ENCODE peak calls at places on chromosomes 11 and 22, in five cellular contexts. One of them, this sample, is unnamed.

GRCh38 chr11:126194121-126194543 is 17.3 kb downstream of the RPUSD4 start:
- DNase-seq in H9: no peak
- DNase-seq in stromal cell of bone marrow: no peak
- DNase-seq in GM18507: no peak
- DNase-seq in GOT3: no peak
- DNase-seq in this sample: no peak

GRCh38 chr11:77046060-77046501 is 11.9 kb downstream of the B3GNT6 start:
- DNase-seq in H9: peak
- DNase-seq in GM18507: peak
- DNase-seq in GOT3: no peak
- DNase-seq in stromal cell of bone marrow: no peak
- DNase-seq in this sample: no peak

GRCh38 chr11:134802116-134802515 is 390.1 kb upstream of the B3GAT1 start:
- DNase-seq in GOT3: no peak
- DNase-seq in stromal cell of bone marrow: no peak
- DNase-seq in H9: no peak
- DNase-seq in GM18507: no peak
- DNase-seq in this sample: no peak

GRCh38 chr11:61732705-61733104 is 19.7 kb upstream of the MYRF start:
- DNase-seq in H9: no peak
- DNase-seq in stromal cell of bone marrow: peak
- DNase-seq in GOT3: no peak
- DNase-seq in GM18507: no peak
- DNase-seq in this sample: no peak

GRCh38 chr11:63243533-63243932 is at the start of gene SLC22A25:
- DNase-seq in stromal cell of bone marrow: no peak
- DNase-seq in H9: no peak
- DNase-seq in GOT3: no peak
- DNase-seq in GM18507: no peak
- DNase-seq in this sample: no peak

GRCh38 chr11:125489166-125489565 is 6.9 kb downstream of the FEZ1 start:
- DNase-seq in GM18507: no peak
- DNase-seq in stromal cell of bone marrow: no peak
- DNase-seq in GOT3: no peak
- DNase-seq in H9: no peak
- DNase-seq in this sample: no peak

GRCh38 chr11:66314561-66315497 is 2.0 kb downstream of the CD248 start:
- DNase-seq in stromal cell of bone marrow: no peak
- DNase-seq in GM18507: no peak
- DNase-seq in GOT3: no peak
- DNase-seq in H9: no peak
- DNase-seq in this sample: no peak

GRCh38 chr11:45724145-45724544 is 58.7 kb upstream of the CHST1 start:
- DNase-seq in GOT3: no peak
- DNase-seq in H9: peak
- DNase-seq in GM18507: no peak
- DNase-seq in stromal cell of bone marrow: no peak
- DNase-seq in this sample: no peak

GRCh38 chr11:28976801-28977145 is 868.6 kb downstream of the METTL15 start:
- DNase-seq in GM18507: no peak
- DNase-seq in GOT3: no peak
- DNase-seq in H9: no peak
- DNase-seq in stromal cell of bone marrow: no peak
- DNase-seq in this sample: no peak

GRCh38 chr11:127023991-127024390 is 23.4 kb upstream of the KIRREL3 start:
- DNase-seq in stromal cell of bone marrow: no peak
- DNase-seq in GM18507: no peak
- DNase-seq in H9: no peak
- DNase-seq in GOT3: no peak
- DNase-seq in this sample: no peak

GRCh38 chr11:69646493-69647201 is 5.7 kb downstream of the CCND1 start:
- DNase-seq in stromal cell of bone marrow: no peak
- DNase-seq in H9: peak
- DNase-seq in GOT3: no peak
- DNase-seq in GM18507: no peak
- DNase-seq in this sample: no peak

GRCh38 chr22:22927888-22928665 is 40.5 kb downstream of the IGLL5 start:
- DNase-seq in stromal cell of bone marrow: no peak
- DNase-seq in H9: no peak
- DNase-seq in GOT3: no peak
- DNase-seq in GM18507: no peak
- DNase-seq in this sample: no peak

GRCh38 chr11:111819161-111820058 is 52.0 kb downstream of the ALG9 start:
- DNase-seq in H9: no peak
- DNase-seq in GM18507: no peak
- DNase-seq in stromal cell of bone marrow: peak
- DNase-seq in GOT3: no peak
- DNase-seq in this sample: peak

GRCh38 chr11:59501931-59502330 is 1.4 kb upstream of the OR4D11 start:
- DNase-seq in H9: no peak
- DNase-seq in GOT3: no peak
- DNase-seq in stromal cell of bone marrow: no peak
- DNase-seq in GM18507: no peak
- DNase-seq in this sample: no peak

GRCh38 chr11:44972746-44973435 is 22.2 kb upstream of the TP53I11 start:
- DNase-seq in GOT3: no peak
- DNase-seq in H9: no peak
- DNase-seq in GM18507: no peak
- DNase-seq in stromal cell of bone marrow: no peak
- DNase-seq in this sample: no peak

GRCh38 chr11:12531020-12531419 is 143.2 kb upstream of the TEAD1 start:
- DNase-seq in GOT3: no peak
- DNase-seq in H9: no peak
- DNase-seq in stromal cell of bone marrow: no peak
- DNase-seq in GM18507: no peak
- DNase-seq in this sample: no peak

GRCh38 chr11:114154271-114155047 is 94.9 kb downstream of the ZBTB16 start:
- DNase-seq in GM18507: no peak
- DNase-seq in GOT3: no peak
- DNase-seq in stromal cell of bone marrow: no peak
- DNase-seq in H9: no peak
- DNase-seq in this sample: no peak

GRCh38 chr11:121091492-121092179 is 9.4 kb upstream of the TECTA start:
- DNase-seq in stromal cell of bone marrow: no peak
- DNase-seq in GOT3: no peak
- DNase-seq in GM18507: no peak
- DNase-seq in H9: no peak
- DNase-seq in this sample: no peak

GRCh38 chr11:46900091-46900746 is 18.1 kb downstream of the LRP4 start:
- DNase-seq in stromal cell of bone marrow: no peak
- DNase-seq in GOT3: no peak
- DNase-seq in GM18507: no peak
- DNase-seq in H9: no peak
- DNase-seq in this sample: no peak

GRCh38 chr11:46333129-46333947 is 13.9 kb upstream of the DGKZ start:
- DNase-seq in stromal cell of bone marrow: no peak
- DNase-seq in GM18507: no peak
- DNase-seq in H9: peak
- DNase-seq in GOT3: no peak
- DNase-seq in this sample: no peak

GRCh38 chr11:131871061-131871460 is 500.6 kb downstream of the NTM start:
- DNase-seq in H9: no peak
- DNase-seq in stromal cell of bone marrow: no peak
- DNase-seq in GM18507: no peak
- DNase-seq in GOT3: no peak
- DNase-seq in this sample: no peak

GRCh38 chr11:77752518-77752917 is 68.0 kb downstream of the RSF1 start:
- DNase-seq in stromal cell of bone marrow: no peak
- DNase-seq in GM18507: no peak
- DNase-seq in H9: peak
- DNase-seq in GOT3: no peak
- DNase-seq in this sample: no peak

GRCh38 chr22:34344702-34345101 is 424.4 kb upstream of the LARGE1 start:
- DNase-seq in GOT3: no peak
- DNase-seq in H9: no peak
- DNase-seq in GM18507: no peak
- DNase-seq in stromal cell of bone marrow: no peak
- DNase-seq in this sample: no peak

GRCh38 chr11:67024410-67024809 is 1.5 kb downstream of the SYT12 start:
- DNase-seq in H9: no peak
- DNase-seq in GOT3: no peak
- DNase-seq in GM18507: no peak
- DNase-seq in stromal cell of bone marrow: no peak
- DNase-seq in this sample: no peak

GRCh38 chr22:44719586-44720368 is 17.8 kb downstream of the PRR5 start:
- DNase-seq in GM18507: no peak
- DNase-seq in stromal cell of bone marrow: no peak
- DNase-seq in GOT3: no peak
- DNase-seq in H9: no peak
- DNase-seq in this sample: no peak

GRCh38 chr11:108340958-108341357 is 118.1 kb downstream of the ATM start:
- DNase-seq in GOT3: no peak
- DNase-seq in stromal cell of bone marrow: no peak
- DNase-seq in GM18507: no peak
- DNase-seq in H9: peak
- DNase-seq in this sample: no peak

GRCh38 chr22:29641781-29642355 is 38.4 kb downstream of the NF2 start:
- DNase-seq in GOT3: no peak
- DNase-seq in H9: no peak
- DNase-seq in GM18507: no peak
- DNase-seq in stromal cell of bone marrow: no peak
- DNase-seq in this sample: no peak

GRCh38 chr11:16902182-16902581 is 112.0 kb downstream of the PLEKHA7 start:
- DNase-seq in GOT3: no peak
- DNase-seq in stromal cell of bone marrow: no peak
- DNase-seq in H9: no peak
- DNase-seq in GM18507: peak
- DNase-seq in this sample: no peak

GRCh38 chr11:35173011-35173511 is 34.1 kb downstream of the CD44 start:
- DNase-seq in GOT3: no peak
- DNase-seq in H9: no peak
- DNase-seq in stromal cell of bone marrow: no peak
- DNase-seq in GM18507: no peak
- DNase-seq in this sample: no peak

GRCh38 chr11:69487849-69488542 is 6.5 kb downstream of the LINC01488 start:
- DNase-seq in H9: no peak
- DNase-seq in stromal cell of bone marrow: no peak
- DNase-seq in GM18507: no peak
- DNase-seq in GOT3: no peak
- DNase-seq in this sample: no peak

This sample was measured in AG04449.